ENCODE peak calls at places on chromosomes 12 and 14, in nine cellular contexts. One of them, this sample, is unnamed.

GRCh38 chr14:100568164-100568997 is 18.8 kb downstream of the BEGAIN start:
- DNase-seq in uterus: no peak
- DNase-seq in A549: no peak
- DNase-seq in substantia nigra: no peak
- DNase-seq in neural progenitor cell: peak; percentile 71
- DNase-seq in psoas muscle: no peak
- DNase-seq in heart left ventricle: no peak
- DNase-seq in tibial artery: no peak
- DNase-seq in neuronal stem cell: no peak
- DNase-seq in this sample: no peak

GRCh38 chr12:65673732-65674131 is 150.6 kb upstream of the HMGA2 start:
- DNase-seq in uterus: no peak
- DNase-seq in A549: no peak
- DNase-seq in substantia nigra: no peak
- DNase-seq in neural progenitor cell: no peak
- DNase-seq in psoas muscle: no peak
- DNase-seq in heart left ventricle: no peak
- DNase-seq in tibial artery: no peak
- DNase-seq in neuronal stem cell: no peak
- DNase-seq in this sample: no peak

GRCh38 chr14:49173765-49174373 is 412.3 kb downstream of the RPS29 start:
- DNase-seq in uterus: no peak
- DNase-seq in A549: peak; percentile 33
- DNase-seq in substantia nigra: no peak
- DNase-seq in neural progenitor cell: peak; percentile 87
- DNase-seq in psoas muscle: no peak
- DNase-seq in heart left ventricle: no peak
- DNase-seq in tibial artery: no peak
- DNase-seq in neuronal stem cell: peak; percentile 70
- DNase-seq in this sample: peak; percentile 38

GRCh38 chr12:47307680-47308399 is 228.1 kb upstream of the AMIGO2 start:
- DNase-seq in uterus: no peak
- DNase-seq in A549: peak; percentile 49
- DNase-seq in substantia nigra: no peak
- DNase-seq in neural progenitor cell: peak; percentile 68
- DNase-seq in psoas muscle: no peak
- DNase-seq in heart left ventricle: no peak
- DNase-seq in tibial artery: peak; percentile 70
- DNase-seq in neuronal stem cell: peak; percentile 11
- DNase-seq in this sample: peak; percentile 39

GRCh38 chr14:36656769-36657408 is 4.8 kb upstream of the PAX9 start:
- DNase-seq in uterus: no peak
- DNase-seq in A549: no peak
- DNase-seq in substantia nigra: no peak
- DNase-seq in neural progenitor cell: peak; percentile 48
- DNase-seq in psoas muscle: no peak
- DNase-seq in heart left ventricle: no peak
- DNase-seq in tibial artery: no peak
- DNase-seq in neuronal stem cell: no peak
- DNase-seq in this sample: no peak

GRCh38 chr12:116885496-116885895 is 4.3 kb upstream of the HRK start:
- DNase-seq in uterus: no peak
- DNase-seq in A549: no peak
- DNase-seq in substantia nigra: no peak
- DNase-seq in neural progenitor cell: no peak
- DNase-seq in psoas muscle: no peak
- DNase-seq in heart left ventricle: no peak
- DNase-seq in tibial artery: no peak
- DNase-seq in neuronal stem cell: no peak
- DNase-seq in this sample: no peak

GRCh38 chr14:64755661-64756265 is 51.5 kb downstream of the PLEKHG3 start:
- DNase-seq in uterus: no peak
- DNase-seq in A549: no peak
- DNase-seq in substantia nigra: no peak
- DNase-seq in neural progenitor cell: no peak
- DNase-seq in psoas muscle: no peak
- DNase-seq in heart left ventricle: no peak
- DNase-seq in tibial artery: no peak
- DNase-seq in neuronal stem cell: no peak
- DNase-seq in this sample: peak; percentile 81

GRCh38 chr12:104498211-104498801 is 41.6 kb downstream of the CHST11 start:
- DNase-seq in uterus: no peak
- DNase-seq in A549: no peak
- DNase-seq in substantia nigra: no peak
- DNase-seq in neural progenitor cell: no peak
- DNase-seq in psoas muscle: no peak
- DNase-seq in heart left ventricle: no peak
- DNase-seq in tibial artery: no peak
- DNase-seq in neuronal stem cell: no peak
- DNase-seq in this sample: no peak

GRCh38 chr14:37195327-37195726 is 2.4 kb upstream of the MIPOL1 start:
- DNase-seq in uterus: no peak
- DNase-seq in A549: no peak
- DNase-seq in substantia nigra: no peak
- DNase-seq in neural progenitor cell: no peak
- DNase-seq in psoas muscle: no peak
- DNase-seq in heart left ventricle: no peak
- DNase-seq in tibial artery: no peak
- DNase-seq in neuronal stem cell: no peak
- DNase-seq in this sample: no peak

GRCh38 chr14:32473476-32473875 is 144.4 kb downstream of the AKAP6 start:
- DNase-seq in uterus: peak; percentile 25
- DNase-seq in A549: no peak
- DNase-seq in substantia nigra: no peak
- DNase-seq in neural progenitor cell: no peak
- DNase-seq in psoas muscle: peak; percentile 56
- DNase-seq in heart left ventricle: peak; percentile 25
- DNase-seq in tibial artery: no peak
- DNase-seq in neuronal stem cell: no peak
- DNase-seq in this sample: peak; percentile 44

GRCh38 chr14:102774391-102775153 is 2.7 kb upstream of the TRAF3 start:
- DNase-seq in uterus: peak; percentile 42
- DNase-seq in A549: peak; percentile 86
- DNase-seq in substantia nigra: peak; percentile 49
- DNase-seq in neural progenitor cell: peak; percentile 78
- DNase-seq in psoas muscle: no peak
- DNase-seq in heart left ventricle: peak; percentile 35
- DNase-seq in tibial artery: no peak
- DNase-seq in neuronal stem cell: no peak
- DNase-seq in this sample: peak; percentile 64

GRCh38 chr12:32501835-32502333 is 102.5 kb downstream of the FGD4 start:
- DNase-seq in uterus: peak; percentile 22
- DNase-seq in A549: no peak
- DNase-seq in substantia nigra: no peak
- DNase-seq in neural progenitor cell: peak; percentile 98
- DNase-seq in psoas muscle: peak; percentile 20
- DNase-seq in heart left ventricle: peak; percentile 36
- DNase-seq in tibial artery: no peak
- DNase-seq in neuronal stem cell: peak; percentile 94
- DNase-seq in this sample: no peak

DNA sequence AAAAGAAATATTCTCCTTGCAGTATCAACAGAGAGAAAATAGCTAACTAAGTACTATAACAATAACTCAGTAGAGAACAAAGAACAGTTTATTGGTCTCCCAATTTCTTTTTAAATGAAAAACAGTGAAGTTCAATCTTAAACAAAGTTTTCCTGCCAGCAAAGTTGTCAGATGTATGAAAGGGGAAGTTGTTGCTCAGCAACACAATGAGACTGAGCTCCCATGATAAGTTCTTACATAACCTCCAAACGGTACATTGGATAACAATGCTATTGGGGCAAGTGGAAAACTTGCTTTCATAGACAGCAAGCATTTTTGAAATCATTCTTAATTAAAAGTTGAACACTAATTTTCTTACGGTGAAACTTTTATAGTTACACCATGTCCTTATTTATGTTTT is 94.9 kb downstream of the ALG10B start:
- DNase-seq in uterus: no peak
- DNase-seq in A549: no peak
- DNase-seq in substantia nigra: no peak
- DNase-seq in neural progenitor cell: no peak
- DNase-seq in psoas muscle: no peak
- DNase-seq in heart left ventricle: no peak
- DNase-seq in tibial artery: no peak
- DNase-seq in neuronal stem cell: no peak
- DNase-seq in this sample: no peak
- H3K27ac ChIP-seq in uterus: no peak overlapping the region
- H3K27ac ChIP-seq in A549: no peak overlapping the region
- H3K27ac ChIP-seq in substantia nigra: no peak overlapping the region
- H3K27ac ChIP-seq in neural progenitor cell: no peak overlapping the region
- H3K27ac ChIP-seq in psoas muscle: no peak overlapping the region
- H3K27ac ChIP-seq in heart left ventricle: no peak overlapping the region
- H3K27ac ChIP-seq in tibial artery: no peak overlapping the region
- H3K27ac ChIP-seq in neuronal stem cell: no peak overlapping the region
- H3K27ac ChIP-seq in this sample: no peak overlapping the region

GRCh38 chr12:71871116-71871515 is 31.6 kb downstream of the TBC1D15 start:
- DNase-seq in uterus: no peak
- DNase-seq in A549: no peak
- DNase-seq in substantia nigra: no peak
- DNase-seq in neural progenitor cell: no peak
- DNase-seq in psoas muscle: no peak
- DNase-seq in heart left ventricle: no peak
- DNase-seq in tibial artery: no peak
- DNase-seq in neuronal stem cell: no peak
- DNase-seq in this sample: no peak
- H3K27ac ChIP-seq in uterus: no peak overlapping the region
- H3K27ac ChIP-seq in A549: no peak overlapping the region
- H3K27ac ChIP-seq in substantia nigra: no peak overlapping the region
- H3K27ac ChIP-seq in neural progenitor cell: no peak overlapping the region
- H3K27ac ChIP-seq in psoas muscle: no peak overlapping the region
- H3K27ac ChIP-seq in heart left ventricle: no peak overlapping the region
- H3K27ac ChIP-seq in tibial artery: no peak overlapping the region
- H3K27ac ChIP-seq in neuronal stem cell: no peak overlapping the region
- H3K27ac ChIP-seq in this sample: no peak overlapping the region

DNA sequence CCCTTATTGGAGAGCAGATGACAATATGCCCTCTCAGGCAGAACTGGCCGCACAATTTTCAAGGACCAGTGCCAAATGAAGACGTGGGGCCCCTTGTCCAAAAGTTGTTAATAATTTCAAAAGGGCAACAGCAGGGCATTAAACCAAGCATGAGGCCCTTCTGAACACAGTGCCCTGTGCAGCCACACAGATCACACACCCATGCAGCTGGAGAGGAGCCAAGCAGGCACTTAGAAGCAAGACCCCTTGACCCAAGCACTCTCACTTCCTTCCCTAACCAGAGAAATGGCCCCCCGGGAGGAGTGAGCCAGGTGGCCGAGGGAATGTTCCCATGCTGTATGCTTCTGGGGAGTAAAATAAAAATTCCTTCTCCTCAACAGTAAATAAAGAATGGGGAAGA is 114.0 kb upstream of the TMPO start:
- DNase-seq in uterus: no peak
- DNase-seq in A549: no peak
- DNase-seq in substantia nigra: no peak
- DNase-seq in neural progenitor cell: no peak
- DNase-seq in psoas muscle: no peak
- DNase-seq in heart left ventricle: no peak
- DNase-seq in tibial artery: no peak
- DNase-seq in neuronal stem cell: no peak
- DNase-seq in this sample: no peak
- H3K27ac ChIP-seq in uterus: no peak overlapping the region
- H3K27ac ChIP-seq in A549: peak overlapping the region; percentile 89
- H3K27ac ChIP-seq in substantia nigra: no peak overlapping the region
- H3K27ac ChIP-seq in neural progenitor cell: no peak overlapping the region
- H3K27ac ChIP-seq in psoas muscle: no peak overlapping the region
- H3K27ac ChIP-seq in heart left ventricle: no peak overlapping the region
- H3K27ac ChIP-seq in tibial artery: no peak overlapping the region
- H3K27ac ChIP-seq in neuronal stem cell: peak overlapping the region; percentile 10
- H3K27ac ChIP-seq in this sample: no peak overlapping the region

GRCh38 chr14:81371802-81372201 is 28.3 kb downstream of the STON2 start:
- DNase-seq in uterus: no peak
- DNase-seq in A549: no peak
- DNase-seq in substantia nigra: no peak
- DNase-seq in neural progenitor cell: no peak
- DNase-seq in psoas muscle: no peak
- DNase-seq in heart left ventricle: no peak
- DNase-seq in tibial artery: no peak
- DNase-seq in neuronal stem cell: no peak
- DNase-seq in this sample: no peak

GRCh38 chr14:81363746-81364400 is 36.3 kb downstream of the STON2 start:
- DNase-seq in uterus: no peak
- DNase-seq in A549: no peak
- DNase-seq in substantia nigra: no peak
- DNase-seq in neural progenitor cell: no peak
- DNase-seq in psoas muscle: no peak
- DNase-seq in heart left ventricle: peak; percentile 28
- DNase-seq in tibial artery: no peak
- DNase-seq in neuronal stem cell: no peak
- DNase-seq in this sample: no peak

GRCh38 chr14:81366884-81367283 is 33.2 kb downstream of the STON2 start:
- DNase-seq in uterus: no peak
- DNase-seq in A549: no peak
- DNase-seq in substantia nigra: no peak
- DNase-seq in neural progenitor cell: no peak
- DNase-seq in psoas muscle: no peak
- DNase-seq in heart left ventricle: no peak
- DNase-seq in tibial artery: no peak
- DNase-seq in neuronal stem cell: no peak
- DNase-seq in this sample: no peak

GRCh38 chr14:81366259-81366658 is 33.9 kb downstream of the STON2 start:
- DNase-seq in uterus: no peak
- DNase-seq in A549: peak; percentile 7
- DNase-seq in substantia nigra: no peak
- DNase-seq in neural progenitor cell: peak; percentile 21
- DNase-seq in psoas muscle: no peak
- DNase-seq in heart left ventricle: no peak
- DNase-seq in tibial artery: no peak
- DNase-seq in neuronal stem cell: no peak
- DNase-seq in this sample: no peak
- H3K27ac ChIP-seq in uterus: no peak overlapping the region
- H3K27ac ChIP-seq in A549: no peak overlapping the region
- H3K27ac ChIP-seq in substantia nigra: no peak overlapping the region
- H3K27ac ChIP-seq in neural progenitor cell: peak overlapping the region; percentile 52
- H3K27ac ChIP-seq in psoas muscle: no peak overlapping the region
- H3K27ac ChIP-seq in heart left ventricle: no peak overlapping the region
- H3K27ac ChIP-seq in tibial artery: no peak overlapping the region
- H3K27ac ChIP-seq in neuronal stem cell: no peak overlapping the region
- H3K27ac ChIP-seq in this sample: no peak overlapping the region

This sample was measured in transverse colon.